ENCODE peak calls at places on chromosomes 2 and 18, in four cellular contexts. B, H, U and E are unnamed samples.

GRCh38 chr18:9884090-9884489 is 1.7 kb upstream of the TXNDC2 start:
- DNase-seq in B (no peak), H (no peak), U (no peak), E (no peak)

GRCh38 chr18:49886891-49887764 is 73.8 kb upstream of the ACAA2 start:
- DNase-seq in B (peak), H (no peak), U (no peak), E (peak)

GRCh38 chr2:11767779-11768178 is 21.3 kb downstream of the LPIN1 start:
- DNase-seq in B (no peak), H (no peak), U (no peak), E (no peak)

GRCh38 chr2:98455494-98455976 is 10.9 kb downstream of the INPP4A start:
- DNase-seq in B (peak), H (no peak), U (no peak), E (no peak)

GRCh38 chr2:105383456-105383855 is 15.4 kb downstream of the FHL2 start:
- DNase-seq in B (no peak), H (no peak), U (no peak), E (no peak)

GRCh38 chr2:240839152-240840143 is 19.4 kb upstream of the KIF1A start:
- DNase-seq in B (no peak), H (no peak), U (no peak), E (no peak)

GRCh38 chr2:15616850-15617777 is 25.4 kb downstream of the DDX1 start:
- DNase-seq in B (no peak), H (no peak), U (no peak), E (no peak)

GRCh38 chr2:142881619-142882018 is 4.2 kb downstream of the KYNU start:
- DNase-seq in B (no peak), H (no peak), U (no peak), E (no peak)

GRCh38 chr18:7760967-7761946 is 194.1 kb downstream of the PTPRM start:
- DNase-seq in B (no peak), H (peak), U (peak), E (no peak)

GRCh38 chr2:68768461-68768860 is 33.9 kb downstream of the ARHGAP25 start:
- DNase-seq in B (no peak), H (no peak), U (no peak), E (no peak)

GRCh38 chr2:77228379-77228778 is 293.8 kb downstream of the LRRTM4 start:
- DNase-seq in B (no peak), H (no peak), U (no peak), E (no peak)

GRCh38 chr2:102618452-102619413 is 620 bp upstream of the SLC9A2 start:
- DNase-seq in B (peak), H (no peak), U (peak), E (peak)

GRCh38 chr2:19059076-19059475 is 299.3 kb downstream of the OSR1 start:
- DNase-seq in B (no peak), H (no peak), U (no peak), E (no peak)

GRCh38 chr2:202780514-202781021 is 91.0 kb downstream of the ICA1L start:
- DNase-seq in B (no peak), H (no peak), U (peak), E (no peak)

GRCh38 chr2:8571792-8572499 is 109.9 kb upstream of the ID2 start:
- DNase-seq in B (no peak), H (peak), U (no peak), E (no peak)

GRCh38 chr2:96485350-96485749 is 19.8 kb downstream of the NEURL3 start:
- DNase-seq in B (no peak), H (no peak), U (no peak), E (no peak)

GRCh38 chr2:16927398-16927797 is 261.8 kb upstream of the CYRIA start:
- DNase-seq in B (no peak), H (no peak), U (no peak), E (no peak)

GRCh38 chr2:239245872-239246701 is 154.7 kb downstream of the HDAC4 start:
- DNase-seq in B (no peak), H (no peak), U (no peak), E (no peak)

GRCh38 chr2:144504191-144504590 is 15.7 kb downstream of the ZEB2 start:
- DNase-seq in B (no peak), H (no peak), U (no peak), E (no peak)

GRCh38 chr2:88481937-88482336 is 29.4 kb upstream of the FOXI3 start:
- DNase-seq in B (peak), H (no peak), U (peak), E (no peak)

GRCh38 chr18:49459404-49460171 is 857 bp downstream of the DYM start:
- DNase-seq in B (peak), H (no peak), U (no peak), E (no peak)

GRCh38 chr18:79529991-79530390 is 134.3 kb downstream of the NFATC1 start:
- DNase-seq in B (no peak), H (no peak), U (no peak), E (no peak)

GRCh38 chr2:46241344-46241743 is 55.9 kb upstream of the EPAS1 start:
- DNase-seq in B (peak), H (no peak), U (peak), E (no peak)

GRCh38 chr18:76958692-76959341 is 136.5 kb downstream of the ZNF236 start:
- DNase-seq in B (no peak), H (no peak), U (no peak), E (no peak)

GRCh38 chr18:37554399-37554787 is 11.2 kb downstream of the CELF4 start:
- DNase-seq in B (no peak), H (no peak), U (no peak), E (no peak)

GRCh38 chr2:177726853-177727465 is 334.4 kb downstream of the AGPS start:
- DNase-seq in B (no peak), H (no peak), U (no peak), E (no peak)

GRCh38 chr18:730692-731091 is 18.3 kb upstream of the ENOSF1 start:
- DNase-seq in B (no peak), H (no peak), U (no peak), E (no peak)

GRCh38 chr2:86223682-86224560 is 24.7 kb downstream of the MRPL35 start:
- DNase-seq in B (no peak), H (no peak), U (no peak), E (no peak)

DNA sequence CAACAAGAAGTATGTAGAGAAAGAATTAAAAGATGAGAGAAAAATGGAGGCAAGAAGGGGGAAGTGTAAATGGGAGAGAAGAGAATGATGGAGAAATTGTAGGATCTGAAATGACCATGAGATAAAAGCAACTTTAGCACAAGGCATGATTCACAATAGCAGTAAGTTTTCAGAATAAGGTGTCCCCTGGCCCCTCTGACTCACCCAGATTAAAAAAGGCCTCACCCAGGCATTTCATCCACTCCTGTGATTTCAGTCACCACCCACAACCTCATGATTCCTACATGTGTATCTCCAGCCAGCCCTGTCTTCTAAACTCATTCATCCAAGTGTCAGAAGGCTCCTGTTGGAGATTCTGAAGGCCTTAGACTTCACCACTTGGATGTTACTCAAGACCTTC is 56.6 kb downstream of the SP100 start:
- DNase-seq in B (peak), H (no peak), U (peak), E (no peak)
- TF ChIP-seq MYC in B (no peak), H (no peak), U (no peak), E (no peak)

GRCh38 chr2:157809212-157809611 is 66.9 kb downstream of the ACVR1 start:
- DNase-seq in B (no peak), H (no peak), U (no peak), E (no peak)

GRCh38 chr2:157813477-157813876 is 62.7 kb downstream of the ACVR1 start:
- DNase-seq in B (no peak), H (no peak), U (no peak), E (no peak)

GRCh38 chr2:157808421-157808820 is 67.7 kb downstream of the ACVR1 start:
- DNase-seq in B (no peak), H (no peak), U (no peak), E (no peak)

GRCh38 chr2:157806426-157806825 is 69.7 kb downstream of the ACVR1 start:
- DNase-seq in B (no peak), H (no peak), U (no peak), E (no peak)

GRCh38 chr2:157810037-157810436 is 66.1 kb downstream of the ACVR1 start:
- DNase-seq in B (no peak), H (no peak), U (no peak), E (no peak)
- TF ChIP-seq MYC in B (no peak), H (no peak), U (no peak), E (no peak)

GRCh38 chr2:170878505-170878904 is 50.5 kb upstream of the GORASP2 start:
- DNase-seq in B (no peak), H (peak), U (no peak), E (no peak)
- TF ChIP-seq MYC in B (no peak), H (no peak), U (no peak), E (no peak)

GRCh38 chr2:129299756-129300155 is 679.7 kb upstream of the RAB6C start:
- DNase-seq in B (no peak), H (no peak), U (no peak), E (no peak)

GRCh38 chr2:129299338-129299737 is 680.1 kb upstream of the RAB6C start:
- DNase-seq in B (no peak), H (no peak), U (no peak), E (no peak)

GRCh38 chr2:129297430-129297829 is 682.0 kb upstream of the RAB6C start:
- DNase-seq in B (peak), H (no peak), U (no peak), E (peak)

GRCh38 chr2:129300456-129300855 is 679.0 kb upstream of the RAB6C start:
- DNase-seq in B (no peak), H (no peak), U (no peak), E (no peak)

DNA sequence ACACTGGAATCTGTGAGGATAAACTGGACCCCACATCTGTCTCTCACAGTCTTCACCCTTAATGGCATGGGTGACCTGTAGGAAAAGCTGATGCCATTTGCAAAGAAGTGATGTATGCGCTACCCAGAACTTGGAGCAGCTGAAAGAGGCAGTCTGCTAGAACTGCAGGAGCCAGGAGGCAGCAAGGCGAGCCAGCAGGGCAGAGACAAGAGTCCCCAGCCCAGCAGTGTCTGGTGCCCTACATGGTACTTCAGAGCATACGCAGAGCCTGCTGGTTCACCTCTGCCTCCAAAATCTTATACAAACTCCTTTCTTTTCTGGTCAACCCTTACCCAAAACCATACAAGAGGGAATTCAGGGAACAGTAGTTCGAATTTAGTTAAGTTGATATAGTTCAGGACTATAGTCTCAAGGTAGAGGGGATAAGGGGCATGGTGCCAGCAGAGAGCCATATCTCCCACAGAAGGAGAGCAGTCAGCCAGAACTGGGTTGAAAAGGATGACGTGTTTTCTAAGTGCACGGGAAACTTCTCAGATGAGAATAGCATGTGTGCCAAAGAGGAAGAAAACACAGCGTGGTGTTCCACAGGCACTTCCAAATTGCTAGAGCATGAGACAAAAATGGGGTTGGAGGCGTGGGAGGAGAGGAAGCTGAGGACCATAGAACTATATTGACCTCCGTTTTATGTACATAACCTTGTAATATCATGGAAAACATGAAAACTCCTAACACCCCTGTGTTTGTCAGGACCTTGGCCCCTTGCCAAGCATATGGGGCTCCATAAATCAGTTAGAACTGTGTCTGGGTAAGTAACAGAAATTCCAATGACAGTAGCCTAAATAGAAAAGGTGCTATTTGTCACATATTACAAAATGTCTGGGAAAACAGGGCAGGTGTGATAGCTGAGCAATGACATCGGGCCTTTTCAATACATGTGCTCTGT is 682.8 kb upstream of the RAB6C start:
- DNase-seq in B (no peak), H (no peak), U (no peak), E (no peak)
- TF ChIP-seq MYC in B (no peak), H (no peak), U (no peak), E (no peak)

GRCh38 chr2:28702415-28702859 is 49.2 kb upstream of the PPP1CB start:
- DNase-seq in B (no peak), H (peak), U (no peak), E (no peak)
- TF ChIP-seq MYC in B (no peak), H (no peak), U (no peak), E (no peak)

DNA sequence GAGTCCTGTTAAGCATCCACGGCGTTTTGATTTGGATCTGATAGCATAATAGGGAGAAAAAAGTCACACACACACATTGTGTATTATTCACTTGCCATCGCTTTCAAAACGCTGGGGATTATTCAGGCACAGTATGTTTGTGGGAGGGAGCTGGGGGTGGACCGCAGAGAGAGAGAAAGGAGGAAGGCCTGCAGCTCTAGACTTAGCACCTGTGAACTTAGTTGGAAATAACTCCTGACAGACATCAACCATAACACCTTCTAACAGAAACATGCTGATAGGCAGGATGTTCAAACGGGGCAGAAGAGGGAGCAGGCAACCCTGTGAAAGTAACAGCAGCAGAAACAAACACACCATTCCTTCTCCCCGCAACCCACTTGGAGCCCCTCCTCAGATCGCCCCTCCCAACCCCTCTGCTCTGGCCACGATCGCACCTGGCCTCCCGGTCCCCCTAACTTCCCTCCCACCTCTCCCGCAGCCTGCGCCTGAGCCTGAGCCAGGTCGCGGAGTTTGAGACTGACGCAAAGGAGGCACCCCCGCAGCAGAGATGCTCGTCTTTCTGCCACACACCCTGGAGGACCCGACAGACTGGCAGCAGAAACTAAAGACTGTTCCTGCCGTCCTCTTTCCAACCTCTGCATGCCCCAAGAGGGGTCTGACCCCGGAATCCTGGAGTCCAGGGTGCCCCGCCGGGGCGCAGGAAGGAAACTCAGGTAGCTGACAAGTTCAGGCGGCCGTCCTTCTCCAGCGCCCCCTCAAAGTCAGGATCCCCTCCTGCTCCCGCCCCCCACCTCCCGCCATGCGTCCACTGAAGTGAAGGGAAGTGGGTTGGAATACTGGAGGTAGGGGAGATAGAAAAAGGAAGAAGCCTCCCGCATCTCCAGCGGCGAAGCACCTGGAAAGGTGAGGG is 738 bp downstream of the CHST9 start:
- DNase-seq in B (no peak), H (no peak), U (no peak), E (no peak)
- TF ChIP-seq MYC in B (no peak), H (no peak), U (no peak), E (no peak)

DNA sequence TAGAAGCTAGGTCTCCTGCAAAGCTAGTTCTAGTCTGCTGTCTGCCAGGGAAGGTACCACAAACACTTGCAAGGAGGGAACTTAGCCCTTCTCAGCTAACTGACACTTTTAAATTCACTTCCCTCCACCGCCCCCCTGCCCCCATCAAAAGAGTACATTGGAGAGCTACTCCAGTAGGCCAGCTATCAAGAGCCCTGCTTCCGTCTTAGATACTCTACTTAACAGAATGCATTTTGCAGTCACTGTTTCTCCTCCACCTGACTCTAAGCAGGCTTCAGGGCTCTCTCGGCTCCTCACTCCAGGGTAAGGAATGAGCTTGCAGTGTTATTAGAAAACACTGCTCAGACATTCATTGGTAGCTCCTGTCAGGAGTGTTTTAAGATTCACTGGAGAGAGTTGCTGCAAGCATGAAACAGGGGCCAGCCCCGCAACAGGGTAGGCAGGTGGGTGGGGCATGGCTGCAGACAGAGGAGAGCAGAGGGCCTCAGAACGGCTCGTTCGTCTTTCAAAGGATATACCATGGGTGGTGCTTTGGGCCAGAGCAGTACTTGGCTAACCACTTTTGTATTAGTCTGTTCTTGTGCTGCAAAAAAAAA is 35.3 kb upstream of the PDCL3 start:
- DNase-seq in B (no peak), H (no peak), U (no peak), E (no peak)
- TF ChIP-seq MYC in B (no peak), H (no peak), U (no peak), E (no peak)

GRCh38 chr2:237309416-237309815 is 104.5 kb downstream of the COL6A3 start:
- DNase-seq in B (no peak), H (no peak), U (no peak), E (no peak)

GRCh38 chr2:237315170-237315880 is 98.6 kb downstream of the COL6A3 start:
- DNase-seq in B (no peak), H (peak), U (no peak), E (no peak)

GRCh38 chr2:237310515-237311114 is 103.3 kb downstream of the COL6A3 start:
- DNase-seq in B (no peak), H (no peak), U (no peak), E (no peak)

GRCh38 chr2:237314198-237314597 is 99.8 kb downstream of the COL6A3 start:
- DNase-seq in B (no peak), H (no peak), U (no peak), E (no peak)

DNA sequence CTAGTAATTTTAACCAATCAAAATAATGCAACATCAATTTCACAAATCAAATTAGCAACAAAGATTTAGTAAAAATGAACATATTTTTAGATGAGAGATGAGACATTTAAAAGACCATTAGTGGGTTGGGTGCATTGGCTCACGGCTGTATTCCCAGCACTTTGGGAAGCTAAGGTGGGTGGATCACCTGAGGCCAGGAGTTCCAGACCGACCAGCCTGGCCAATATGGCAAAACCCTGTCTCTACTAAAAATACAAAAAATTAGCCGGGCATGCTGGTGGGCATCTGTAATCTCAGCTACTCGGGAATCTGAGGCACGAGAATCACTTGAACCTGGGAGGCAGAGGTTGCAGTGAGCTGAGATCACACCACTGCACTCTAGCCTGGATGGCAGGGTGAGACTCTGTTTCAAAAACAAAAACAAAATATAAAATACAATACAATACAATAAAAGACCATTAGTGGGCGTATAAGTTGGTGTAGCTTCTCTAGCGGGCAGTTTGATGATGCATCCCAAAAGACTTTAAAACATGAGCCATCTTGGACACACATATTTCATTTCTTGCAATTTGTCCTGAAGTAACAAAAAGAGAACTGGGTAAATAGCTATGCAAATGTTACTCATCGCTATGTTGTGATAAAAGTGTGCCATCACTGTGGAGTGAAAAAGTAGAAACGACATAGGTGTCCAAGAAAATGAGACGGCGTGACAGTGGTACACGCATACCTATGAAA is 101.8 kb downstream of the COL6A3 start:
- DNase-seq in B (no peak), H (no peak), U (no peak), E (no peak)
- TF ChIP-seq MYC in B (no peak), H (no peak), U (no peak), E (no peak)

GRCh38 chr2:54574107-54574859 is 118.2 kb downstream of the SPTBN1 start:
- DNase-seq in B (peak), H (peak), U (peak), E (peak)
- TF ChIP-seq MYC in B (peak), H (peak), U (no peak), E (peak)